ENCODE peak calls at places on chromosomes 13 and 19, in six cellular contexts. X, A, Q, B, O and G are unnamed samples.

GRCh38 chr13:28685892-28686291 is 27.0 kb downstream of the POMP start:
- DNase-seq in X (no peak), O (no peak), B (no peak), A (no peak), Q (no peak), G (no peak)

GRCh38 chr19:18629166-18630088 is 7.4 kb upstream of the KLHL26 start:
- DNase-seq in A (peak), Q (no peak), O (no peak), X (peak), B (peak), G (no peak)

GRCh38 chr13:98301721-98302120 is 124.7 kb upstream of the RNF113B start:
- DNase-seq in A (no peak), X (no peak), O (no peak), Q (no peak), B (no peak), G (no peak)

GRCh38 chr19:16328824-16329482 is 4.3 kb downstream of the KLF2 start:
- DNase-seq in O (no peak), Q (peak), A (no peak), X (peak), B (no peak), G (no peak)

GRCh38 chr13:114152831-114153371 is 20.5 kb upstream of the RASA3 start:
- DNase-seq in A (no peak), B (no peak), O (no peak), X (no peak), Q (no peak), G (peak)

GRCh38 chr13:40070357-40070756 is 414.9 kb downstream of the COG6 start:
- DNase-seq in X (no peak), O (no peak), Q (no peak), A (no peak), B (no peak), G (no peak)

GRCh38 chr19:41023193-41023592 is 32.1 kb downstream of the CYP2B6 start:
- DNase-seq in Q (no peak), O (no peak), B (no peak), X (no peak), A (no peak), G (no peak)

GRCh38 chr19:35704218-35704617 is at the start of gene ZBTB32:
- DNase-seq in X (peak), O (peak), B (no peak), A (peak), Q (no peak), G (no peak)

GRCh38 chr13:36979361-36980040 is 19.6 kb downstream of the ALG5 start:
- DNase-seq in B (no peak), Q (no peak), O (no peak), X (no peak), A (no peak), G (no peak)

GRCh38 chr19:49684251-49684982 is 5.0 kb upstream of the ADM5 start:
- DNase-seq in A (no peak), Q (no peak), O (no peak), X (no peak), B (no peak), G (no peak)

GRCh38 chr13:88217372-88217771 is 546.2 kb downstream of the SLITRK5 start:
- DNase-seq in X (no peak), Q (no peak), B (no peak), A (no peak), O (no peak), G (no peak)

GRCh38 chr19:28960986-28961705 is 251.8 kb downstream of the UQCRFS1 start:
- DNase-seq in A (no peak), X (no peak), O (peak), Q (no peak), B (no peak), G (no peak)

GRCh38 chr13:112619730-112620639 is 32.0 kb upstream of the TUBGCP3 start:
- DNase-seq in X (peak), O (no peak), A (peak), B (peak), Q (no peak), G (no peak)

GRCh38 chr19:58129284-58129683 is 21.3 kb downstream of the ZNF329 start:
- DNase-seq in B (no peak), Q (no peak), X (no peak), O (no peak), A (no peak), G (no peak)

GRCh38 chr19:44749994-44750393 is 1.5 kb downstream of the BCL3 start:
- DNase-seq in O (no peak), B (no peak), A (no peak), Q (no peak), X (no peak), G (no peak)

GRCh38 chr13:20193142-20193923 is 595 bp upstream of the GJB2 start:
- DNase-seq in B (no peak), Q (no peak), O (no peak), A (no peak), X (no peak), G (no peak)

GRCh38 chr19:49020931-49021895 is 2.9 kb downstream of the CGB3 start:
- DNase-seq in X (no peak), O (peak), A (no peak), Q (no peak), B (no peak), G (no peak)

GRCh38 chr19:41206456-41206855 is 12.6 kb upstream of the AXL start:
- DNase-seq in A (no peak), B (no peak), O (no peak), X (no peak), Q (no peak), G (no peak)

GRCh38 chr19:32308436-32309077 is 36.9 kb upstream of the ZNF507 start:
- DNase-seq in Q (no peak), B (no peak), A (no peak), O (no peak), X (no peak), G (no peak)

GRCh38 chr13:22929391-22930126 is 251.2 kb upstream of the SGCG start:
- DNase-seq in Q (no peak), O (no peak), A (no peak), X (no peak), B (no peak), G (no peak)

GRCh38 chr13:46648166-46648607 is 95.2 kb downstream of the LRCH1 start:
- DNase-seq in B (no peak), X (no peak), A (peak), Q (peak), O (no peak), G (no peak)

GRCh38 chr13:23488442-23488841 is 54.9 kb upstream of the SACS start:
- DNase-seq in A (no peak), B (no peak), Q (no peak), O (peak), X (no peak), G (no peak)

GRCh38 chr19:48660854-48661731 is 11.7 kb downstream of the NTN5 start:
- DNase-seq in B (peak), Q (peak), O (peak), A (peak), X (peak), G (peak)

GRCh38 chr13:20990910-20991525 is 70.4 kb downstream of the LATS2 start:
- DNase-seq in A (no peak), Q (no peak), O (no peak), X (no peak), B (no peak), G (no peak)

GRCh38 chr19:18842166-18842565 is 10.4 kb downstream of the UPF1 start:
- DNase-seq in A (no peak), B (no peak), O (no peak), Q (no peak), X (no peak), G (no peak)

GRCh38 chr19:4556574-4557185 is 2.8 kb downstream of the SEMA6B start:
- DNase-seq in X (peak), O (no peak), Q (no peak), B (no peak), A (no peak), G (peak)

GRCh38 chr13:74573654-74574053 is 439.4 kb upstream of the KLF12 start:
- DNase-seq in Q (no peak), A (no peak), B (peak), O (no peak), X (peak), G (no peak)

DNA sequence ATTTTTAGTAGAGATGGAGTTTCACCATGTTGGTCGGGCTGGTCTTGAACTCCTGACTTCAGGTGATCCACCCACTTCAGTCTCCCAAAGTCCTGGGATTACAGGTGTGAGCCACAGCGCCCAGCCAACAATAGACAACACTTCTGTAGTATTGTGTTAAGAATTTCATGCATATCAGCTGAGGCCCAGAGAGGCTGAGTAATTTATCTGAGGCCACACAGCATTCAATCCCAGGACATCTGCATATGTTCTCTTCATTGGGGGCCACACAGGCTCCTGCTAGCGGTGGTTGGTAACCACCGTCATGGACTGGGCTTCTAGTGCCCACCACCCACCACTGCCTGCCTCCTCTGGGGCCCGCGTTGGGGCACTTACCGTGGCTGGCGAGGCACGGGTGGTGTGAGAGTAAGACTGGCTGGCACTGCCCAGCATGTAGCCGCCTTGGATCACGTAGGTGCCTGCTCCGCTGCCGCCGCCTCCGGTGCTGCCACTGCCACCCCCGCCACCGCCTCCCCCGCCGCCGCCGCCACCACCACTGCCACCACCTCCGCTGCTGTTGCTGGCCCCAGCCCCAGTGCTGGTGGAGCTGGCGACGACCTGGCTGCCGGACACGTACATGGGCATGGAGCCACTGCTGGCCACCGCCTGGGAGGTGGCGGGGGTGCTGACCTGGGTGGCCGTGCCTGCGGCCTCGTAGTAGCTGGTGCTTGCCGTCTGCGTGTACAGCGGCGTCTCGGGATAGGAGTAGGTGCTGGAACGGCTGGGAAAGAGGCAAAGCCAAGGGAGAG is 20.3 kb downstream of the DCAF15 start:
- DNase-seq in Q (no peak), O (no peak), X (no peak), B (no peak), A (no peak), G (no peak)
- H3K4me3 ChIP-seq in Q (no peak), O (no peak), X (no peak), B (no peak), A (no peak), G (no peak)

GRCh38 chr13:49653478-49653877 is 25.2 kb downstream of the ARL11 start:
- DNase-seq in Q (no peak), O (no peak), B (no peak), X (no peak), A (no peak), G (no peak)
- H3K27ac ChIP-seq in Q (no peak), O (no peak), B (no peak), X (no peak), A (no peak), G (no peak)

GRCh38 chr19:38849147-38849745 is 540 bp downstream of the HNRNPL start:
- DNase-seq in A (peak), Q (peak), O (peak), X (peak), B (peak), G (peak)

GRCh38 chr19:38848299-38849146 is 1.3 kb downstream of the HNRNPL start:
- DNase-seq in O (no peak), Q (no peak), B (no peak), X (no peak), A (no peak), G (no peak)

GRCh38 chr19:38850231-38850975 is 617 bp upstream of the HNRNPL start:
- DNase-seq in O (peak), B (peak), A (peak), Q (peak), X (peak), G (peak)

GRCh38 chr19:38850976-38851621 is 1.3 kb upstream of the HNRNPL start:
- DNase-seq in O (no peak), Q (no peak), X (peak), A (peak), B (peak), G (peak)

GRCh38 chr19:38849746-38850230 is at the start of gene HNRNPL:
- DNase-seq in A (no peak), Q (no peak), B (no peak), X (no peak), O (no peak), G (peak)
- TF ChIP-seq CTCF in A (peak), Q (peak), B (peak), X (peak), O (peak), G (peak)

GRCh38 chr13:101085551-101085950 is 330.8 kb downstream of the NALCN start:
- DNase-seq in B (no peak), A (no peak), X (no peak), Q (no peak), O (no peak), G (no peak)
- H3K4me3 ChIP-seq in B (no peak), A (no peak), X (no peak), Q (no peak), O (no peak), G (no peak)

GRCh38 chr13:49521216-49521615 is 25.5 kb downstream of the PHF11 start:
- DNase-seq in X (no peak), Q (no peak), A (no peak), B (no peak), O (no peak), G (no peak)
- H3K27ac ChIP-seq in X (no peak), Q (no peak), A (peak), B (peak), O (no peak), G (no peak)

DNA sequence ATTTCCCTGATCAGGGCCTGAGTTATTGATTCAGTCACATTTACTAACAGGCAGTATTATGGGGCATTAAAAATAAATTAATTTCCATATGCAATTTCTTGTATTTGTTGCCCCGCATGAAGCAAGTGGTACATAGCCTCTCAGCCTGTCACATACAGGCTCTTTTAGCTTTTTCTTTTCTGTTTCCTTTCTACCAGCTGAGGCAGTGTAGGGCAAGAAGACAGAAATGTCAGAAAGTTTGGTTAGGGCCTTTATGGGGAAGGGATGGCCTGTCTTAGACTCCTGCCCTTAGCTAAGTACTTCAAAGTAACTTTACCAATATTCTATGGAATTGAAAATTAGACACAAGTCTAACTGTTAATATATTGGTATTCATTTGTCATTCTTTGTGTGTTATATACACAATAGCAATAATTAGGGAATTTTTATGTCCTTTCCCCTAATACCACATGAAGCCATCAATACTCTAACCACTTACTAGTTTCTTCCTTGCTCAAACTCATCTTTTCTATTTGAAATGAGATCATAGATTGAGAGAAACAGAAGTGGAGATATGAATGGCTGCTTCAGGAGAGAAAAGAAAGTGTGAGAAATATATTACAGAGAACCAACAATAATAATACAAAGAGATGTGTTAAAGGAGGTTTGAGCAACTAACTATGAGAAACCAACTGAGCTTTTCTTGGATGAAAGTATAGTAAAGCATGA is 669.6 kb downstream of the PCDH17 start:
- DNase-seq in Q (no peak), B (no peak), A (no peak), X (no peak), O (no peak), G (no peak)
- TF ChIP-seq CTCF in Q (no peak), B (no peak), A (no peak), X (no peak), O (no peak), G (no peak)

GRCh38 chr19:47109541-47110375 is 3.8 kb downstream of the ZC3H4 start:
- DNase-seq in O (peak), X (no peak), B (no peak), Q (peak), A (no peak), G (no peak)
- H3K4me3 ChIP-seq in O (peak), X (peak), B (peak), Q (peak), A (no peak), G (peak)

GRCh38 chr13:31201341-31202024 is 1.7 kb downstream of the B3GLCT start:
- DNase-seq in X (peak), O (peak), B (no peak), A (peak), Q (no peak), G (no peak)

GRCh38 chr13:31198524-31198923 is 1.3 kb upstream of the B3GLCT start:
- DNase-seq in X (no peak), Q (no peak), B (no peak), A (no peak), O (no peak), G (no peak)

GRCh38 chr13:31199849-31200635 is at the start of gene B3GLCT:
- DNase-seq in A (peak), Q (peak), X (peak), O (peak), B (peak), G (peak)

GRCh38 chr13:31200636-31200970 is 828 bp downstream of the B3GLCT start:
- DNase-seq in Q (peak), X (peak), B (peak), A (peak), O (peak), G (peak)

GRCh38 chr13:31199527-31199848 is 287 bp upstream of the B3GLCT start:
- DNase-seq in A (no peak), X (no peak), B (no peak), Q (no peak), O (no peak), G (no peak)
- H3K27ac ChIP-seq in A (peak), X (peak), B (peak), Q (peak), O (peak), G (peak)

GRCh38 chr13:111475488-111475887 is 155.0 kb downstream of the TEX29 start:
- DNase-seq in A (no peak), B (no peak), O (no peak), Q (no peak), X (no peak), G (no peak)

GRCh38 chr13:111476197-111476596 is 155.8 kb downstream of the TEX29 start:
- DNase-seq in Q (no peak), A (no peak), B (no peak), O (no peak), X (no peak), G (no peak)

GRCh38 chr13:111472559-111473460 is 152.4 kb downstream of the TEX29 start:
- DNase-seq in O (no peak), X (peak), A (no peak), B (no peak), Q (no peak), G (no peak)

GRCh38 chr13:111472083-111472482 is 151.6 kb downstream of the TEX29 start:
- DNase-seq in X (peak), B (no peak), O (no peak), Q (no peak), A (no peak), G (no peak)

GRCh38 chr13:111474136-111475002 is 153.9 kb downstream of the TEX29 start:
- DNase-seq in B (no peak), X (peak), A (no peak), Q (no peak), O (peak), G (no peak)
- TF ChIP-seq CTCF in B (peak), X (peak), A (peak), Q (peak), O (peak), G (peak)

GRCh38 chr13:105050696-105051095 is 1484.8 kb downstream of the EFNB2 start:
- DNase-seq in O (peak), Q (no peak), X (no peak), B (no peak), A (peak), G (no peak)

GRCh38 chr13:105048685-105049084 is 1486.8 kb downstream of the EFNB2 start:
- DNase-seq in A (no peak), X (no peak), O (no peak), Q (no peak), B (no peak), G (no peak)

GRCh38 chr13:105047676-105048295 is 1487.7 kb downstream of the EFNB2 start:
- DNase-seq in B (no peak), X (no peak), O (no peak), A (peak), Q (no peak), G (no peak)
- H3K4me3 ChIP-seq in B (no peak), X (no peak), O (no peak), A (no peak), Q (no peak), G (no peak)